ENCODE peak calls at places on chromosome 2, in four cellular contexts. L is HT-29, S is foreskin keratinocyte, N is Peyer's patch. C is an unnamed sample.

GRCh38 chr2:10919776-10920606 is 8.3 kb downstream of the KCNF1 start:
- DNase-seq in N (no peak), L (no peak), S (no peak), C (no peak)

GRCh38 chr2:30422437-30422805 is 24.6 kb upstream of the LCLAT1 start:
- DNase-seq in L (peak; percentile 48), S (no peak), N (no peak), C (no peak)

GRCh38 chr2:225994748-225995405 is 595.4 kb downstream of the NYAP2 start:
- DNase-seq in L (no peak), N (no peak), S (no peak), C (no peak)

GRCh38 chr2:204776781-204777559 is 231.7 kb downstream of the PARD3B start:
- DNase-seq in L (no peak), N (no peak), S (no peak), C (no peak)

GRCh38 chr2:204005940-204006721 is 69.6 kb downstream of the ICOS start:
- DNase-seq in L (no peak), S (no peak), N (no peak), C (no peak)

GRCh38 chr2:150042844-150043503 is 444.5 kb downstream of the RND3 start:
- DNase-seq in L (no peak), S (no peak), N (no peak), C (no peak)

GRCh38 chr2:241579281-241579680 is 20.7 kb downstream of the BOK start:
- DNase-seq in S (no peak), L (no peak), N (no peak), C (peak; percentile 26)

GRCh38 chr2:10048501-10049171 is 5.3 kb downstream of the KLF11 start:
- DNase-seq in S (no peak), L (peak; percentile 57), N (no peak), C (no peak)

GRCh38 chr2:43218550-43219382 is 7.6 kb downstream of the ZFP36L2 start:
- DNase-seq in L (peak; percentile 54), S (peak; percentile 49), N (peak; percentile 82), C (peak; percentile 73)

GRCh38 chr2:100949377-100949776 is 52.7 kb upstream of the RPL31 start:
- DNase-seq in N (no peak), S (no peak), L (no peak), C (no peak)

C was measured in sciatic nerve.